ENCODE peak calls at places on chromosome 2, in seven cellular contexts. One of them, this sample, is unnamed.

GRCh38 chr2:70124983-70125480 is 37.8 kb downstream of the PCBP1 start:
- DNase-seq in AG20443: peak
- DNase-seq in LHCN-M2: peak
- DNase-seq in glutamatergic neuron: peak
- DNase-seq in stimulated activated CD4-positive, alpha-beta T cell treated with anti-CD3 and anti-CD28 coated beads, TNF-alpha, amount 100 ng/mL, for 4 hours: peak
- DNase-seq in NCI-H345: peak
- DNase-seq in activated CD4-positive, alpha-beta T cell treated with anti-CD3 and anti-CD28 coated beads, Interleukin-2, amount 50 U/mL, for 48 hours: peak
- DNase-seq in this sample: no peak

GRCh38 chr2:37583867-37584266 is 87.6 kb downstream of the CDC42EP3 start:
- DNase-seq in AG20443: peak
- DNase-seq in LHCN-M2: peak
- DNase-seq in glutamatergic neuron: no peak
- DNase-seq in stimulated activated CD4-positive, alpha-beta T cell treated with anti-CD3 and anti-CD28 coated beads, TNF-alpha, amount 100 ng/mL, for 4 hours: no peak
- DNase-seq in NCI-H345: no peak
- DNase-seq in activated CD4-positive, alpha-beta T cell treated with anti-CD3 and anti-CD28 coated beads, Interleukin-2, amount 50 U/mL, for 48 hours: no peak
- DNase-seq in this sample: peak

GRCh38 chr2:219109468-219109867 is 48.7 kb upstream of the IHH start:
- DNase-seq in AG20443: no peak
- DNase-seq in LHCN-M2: no peak
- DNase-seq in glutamatergic neuron: no peak
- DNase-seq in stimulated activated CD4-positive, alpha-beta T cell treated with anti-CD3 and anti-CD28 coated beads, TNF-alpha, amount 100 ng/mL, for 4 hours: no peak
- DNase-seq in NCI-H345: no peak
- DNase-seq in activated CD4-positive, alpha-beta T cell treated with anti-CD3 and anti-CD28 coated beads, Interleukin-2, amount 50 U/mL, for 48 hours: peak
- DNase-seq in this sample: no peak

GRCh38 chr2:241072553-241073165 is 29.4 kb downstream of the MTERF4 start:
- DNase-seq in AG20443: peak
- DNase-seq in LHCN-M2: no peak
- DNase-seq in glutamatergic neuron: no peak
- DNase-seq in stimulated activated CD4-positive, alpha-beta T cell treated with anti-CD3 and anti-CD28 coated beads, TNF-alpha, amount 100 ng/mL, for 4 hours: no peak
- DNase-seq in NCI-H345: no peak
- DNase-seq in activated CD4-positive, alpha-beta T cell treated with anti-CD3 and anti-CD28 coated beads, Interleukin-2, amount 50 U/mL, for 48 hours: no peak
- DNase-seq in this sample: no peak

GRCh38 chr2:44943031-44943692 is 1.7 kb downstream of the SIX3 start:
- DNase-seq in AG20443: no peak
- DNase-seq in LHCN-M2: no peak
- DNase-seq in glutamatergic neuron: peak
- DNase-seq in stimulated activated CD4-positive, alpha-beta T cell treated with anti-CD3 and anti-CD28 coated beads, TNF-alpha, amount 100 ng/mL, for 4 hours: no peak
- DNase-seq in NCI-H345: no peak
- DNase-seq in activated CD4-positive, alpha-beta T cell treated with anti-CD3 and anti-CD28 coated beads, Interleukin-2, amount 50 U/mL, for 48 hours: peak
- DNase-seq in this sample: no peak

GRCh38 chr2:29469961-29470360 is 354.7 kb downstream of the CLIP4 start:
- DNase-seq in AG20443: no peak
- DNase-seq in LHCN-M2: no peak
- DNase-seq in glutamatergic neuron: no peak
- DNase-seq in stimulated activated CD4-positive, alpha-beta T cell treated with anti-CD3 and anti-CD28 coated beads, TNF-alpha, amount 100 ng/mL, for 4 hours: no peak
- DNase-seq in NCI-H345: no peak
- DNase-seq in activated CD4-positive, alpha-beta T cell treated with anti-CD3 and anti-CD28 coated beads, Interleukin-2, amount 50 U/mL, for 48 hours: no peak
- DNase-seq in this sample: no peak

GRCh38 chr2:20052229-20052871 is 922 bp upstream of the LAPTM4A start:
- DNase-seq in AG20443: no peak
- DNase-seq in LHCN-M2: peak
- DNase-seq in glutamatergic neuron: no peak
- DNase-seq in stimulated activated CD4-positive, alpha-beta T cell treated with anti-CD3 and anti-CD28 coated beads, TNF-alpha, amount 100 ng/mL, for 4 hours: no peak
- DNase-seq in NCI-H345: peak
- DNase-seq in activated CD4-positive, alpha-beta T cell treated with anti-CD3 and anti-CD28 coated beads, Interleukin-2, amount 50 U/mL, for 48 hours: no peak
- DNase-seq in this sample: no peak

GRCh38 chr2:212145111-212145510 is 393.5 kb downstream of the ERBB4 start:
- DNase-seq in AG20443: peak
- DNase-seq in LHCN-M2: peak
- DNase-seq in glutamatergic neuron: no peak
- DNase-seq in stimulated activated CD4-positive, alpha-beta T cell treated with anti-CD3 and anti-CD28 coated beads, TNF-alpha, amount 100 ng/mL, for 4 hours: no peak
- DNase-seq in NCI-H345: no peak
- DNase-seq in activated CD4-positive, alpha-beta T cell treated with anti-CD3 and anti-CD28 coated beads, Interleukin-2, amount 50 U/mL, for 48 hours: no peak
- DNase-seq in this sample: peak

GRCh38 chr2:43484323-43484930 is 111.4 kb downstream of the THADA start:
- DNase-seq in AG20443: peak
- DNase-seq in LHCN-M2: peak
- DNase-seq in glutamatergic neuron: no peak
- DNase-seq in stimulated activated CD4-positive, alpha-beta T cell treated with anti-CD3 and anti-CD28 coated beads, TNF-alpha, amount 100 ng/mL, for 4 hours: no peak
- DNase-seq in NCI-H345: peak
- DNase-seq in activated CD4-positive, alpha-beta T cell treated with anti-CD3 and anti-CD28 coated beads, Interleukin-2, amount 50 U/mL, for 48 hours: no peak
- DNase-seq in this sample: peak

GRCh38 chr2:241677392-241677791 is 9.2 kb downstream of the DTYMK start:
- DNase-seq in AG20443: no peak
- DNase-seq in LHCN-M2: no peak
- DNase-seq in glutamatergic neuron: no peak
- DNase-seq in stimulated activated CD4-positive, alpha-beta T cell treated with anti-CD3 and anti-CD28 coated beads, TNF-alpha, amount 100 ng/mL, for 4 hours: no peak
- DNase-seq in NCI-H345: no peak
- DNase-seq in activated CD4-positive, alpha-beta T cell treated with anti-CD3 and anti-CD28 coated beads, Interleukin-2, amount 50 U/mL, for 48 hours: no peak
- DNase-seq in this sample: no peak

GRCh38 chr2:236685979-236686520 is 116.4 kb downstream of the ACKR3 start:
- DNase-seq in AG20443: no peak
- DNase-seq in LHCN-M2: no peak
- DNase-seq in glutamatergic neuron: no peak
- DNase-seq in stimulated activated CD4-positive, alpha-beta T cell treated with anti-CD3 and anti-CD28 coated beads, TNF-alpha, amount 100 ng/mL, for 4 hours: no peak
- DNase-seq in NCI-H345: no peak
- DNase-seq in activated CD4-positive, alpha-beta T cell treated with anti-CD3 and anti-CD28 coated beads, Interleukin-2, amount 50 U/mL, for 48 hours: no peak
- DNase-seq in this sample: no peak